ENCODE peak calls at places on chromosome 15, in eight cellular contexts. N is retinal pigment epithelial cell, O is Caco-2, P is lower leg skin, A is Peyer's patch, I is bronchial epithelial cell, V is hepatocyte, K is stomach. X is an unnamed sample.

GRCh38 chr15:58484794-58485600 is 53.2 kb downstream of the LIPC start:
- DNase-seq in N (no peak), O (no peak), P (no peak), A (peak), I (no peak), V (no peak), K (no peak), X (no peak)

GRCh38 chr15:38536201-38536676 is 28.4 kb downstream of the RASGRP1 start:
- DNase-seq in N (no peak), O (no peak), P (no peak), A (no peak), I (no peak), V (no peak), K (peak), X (peak)

GRCh38 chr15:77688270-77689058 is 55.8 kb upstream of the LINGO1 start:
- DNase-seq in N (no peak), O (no peak), P (no peak), A (no peak), I (no peak), V (no peak), K (no peak), X (no peak)

GRCh38 chr15:86541540-86541939 is 461.9 kb downstream of the AGBL1 start:
- DNase-seq in N (no peak), O (no peak), P (no peak), A (no peak), I (no peak), V (no peak), K (no peak), X (no peak)

GRCh38 chr15:45337224-45337623 is 41.1 kb downstream of the GATM start:
- DNase-seq in N (no peak), O (no peak), P (no peak), A (no peak), I (no peak), V (no peak), K (no peak), X (no peak)

GRCh38 chr15:43056696-43057095 is 49.1 kb downstream of the UBR1 start:
- DNase-seq in N (no peak), O (no peak), P (no peak), A (no peak), I (no peak), V (no peak), K (no peak), X (no peak)

GRCh38 chr15:80562846-80563245 is 132.3 kb upstream of the ABHD17C start:
- DNase-seq in N (no peak), O (no peak), P (no peak), A (no peak), I (no peak), V (no peak), K (no peak), X (no peak)

GRCh38 chr15:73345658-73346057 is 23.1 kb downstream of the HCN4 start:
- DNase-seq in N (no peak), O (no peak), P (no peak), A (no peak), I (no peak), V (no peak), K (no peak), X (no peak)

GRCh38 chr15:63185206-63185605 is 4.2 kb upstream of the RAB8B start:
- DNase-seq in N (no peak), O (no peak), P (no peak), A (no peak), I (no peak), V (no peak), K (no peak), X (no peak)

GRCh38 chr15:80403712-80404056 is 498 bp upstream of the ARNT2 start:
- DNase-seq in N (no peak), O (no peak), P (no peak), A (no peak), I (no peak), V (peak), K (no peak), X (no peak)

GRCh38 chr15:99312228-99312627 is 60.9 kb downstream of the LRRC28 start:
- DNase-seq in N (no peak), O (no peak), P (no peak), A (no peak), I (no peak), V (no peak), K (no peak), X (no peak)

GRCh38 chr15:70605606-70606410 is 157.6 kb downstream of the UACA start:
- DNase-seq in N (peak), O (no peak), P (no peak), A (no peak), I (no peak), V (peak), K (peak), X (no peak)

GRCh38 chr15:69292826-69293420 is 5.8 kb upstream of the PAQR5 start:
- DNase-seq in N (no peak), O (no peak), P (no peak), A (no peak), I (no peak), V (no peak), K (no peak), X (no peak)

GRCh38 chr15:48325400-48325799 is 5.8 kb upstream of the DUT start:
- DNase-seq in N (no peak), O (no peak), P (no peak), A (no peak), I (no peak), V (no peak), K (no peak), X (no peak)

GRCh38 chr15:31302029-31302657 is 24.5 kb upstream of the KLF13 start:
- DNase-seq in N (no peak), O (no peak), P (peak), A (no peak), I (no peak), V (no peak), K (no peak), X (no peak)

GRCh38 chr15:28912422-28912821 is 26.6 kb downstream of the APBA2 start:
- DNase-seq in N (no peak), O (peak), P (no peak), A (no peak), I (no peak), V (no peak), K (no peak), X (no peak)

GRCh38 chr15:60589728-60590127 is 110.8 kb upstream of the ICE2 start:
- DNase-seq in N (no peak), O (no peak), P (no peak), A (no peak), I (no peak), V (no peak), K (no peak), X (no peak)

GRCh38 chr15:29083161-29083560 is 186.5 kb downstream of the NSMCE3 start:
- DNase-seq in N (no peak), O (no peak), P (no peak), A (no peak), I (no peak), V (no peak), K (no peak), X (no peak)

GRCh38 chr15:68552773-68553172 is 26.0 kb upstream of the CORO2B start:
- DNase-seq in N (no peak), O (no peak), P (peak), A (no peak), I (peak), V (no peak), K (no peak), X (no peak)

GRCh38 chr15:63362873-63363272 is 18.8 kb downstream of the CA12 start:
- DNase-seq in N (no peak), O (no peak), P (no peak), A (no peak), I (no peak), V (no peak), K (no peak), X (no peak)

GRCh38 chr15:78130466-78131294 is 565 bp downstream of the CIB2 start:
- DNase-seq in N (no peak), O (no peak), P (no peak), A (peak), I (no peak), V (no peak), K (no peak), X (no peak)

GRCh38 chr15:56619881-56620280 is 113.4 kb downstream of the ZNF280D start:
- DNase-seq in N (no peak), O (no peak), P (no peak), A (no peak), I (no peak), V (no peak), K (no peak), X (no peak)

GRCh38 chr15:58545307-58546065 is 113.7 kb downstream of the LIPC start:
- DNase-seq in N (no peak), O (no peak), P (no peak), A (no peak), I (no peak), V (no peak), K (peak), X (no peak)

GRCh38 chr15:75650908-75651809 is 3.4 kb downstream of the SNX33 start:
- DNase-seq in N (no peak), O (no peak), P (no peak), A (no peak), I (no peak), V (peak), K (peak), X (no peak)

GRCh38 chr15:31326729-31327673 is at the start of gene KLF13:
- DNase-seq in N (no peak), O (peak), P (no peak), A (peak), I (peak), V (peak), K (peak), X (no peak)

GRCh38 chr15:49927462-49927861 is 191.6 kb downstream of the ATP8B4 start:
- DNase-seq in N (no peak), O (no peak), P (no peak), A (no peak), I (no peak), V (no peak), K (no peak), X (peak)

GRCh38 chr15:79475312-79475711 is 43.2 kb downstream of the MINAR1 start:
- DNase-seq in N (no peak), O (no peak), P (no peak), A (no peak), I (peak), V (no peak), K (no peak), X (peak)

GRCh38 chr15:63093486-63094205 is 28.0 kb upstream of the LACTB start:
- DNase-seq in N (no peak), O (peak), P (peak), A (peak), I (peak), V (peak), K (peak), X (no peak)

GRCh38 chr15:66388057-66388363 is 1.3 kb downstream of the MAP2K1 start:
- DNase-seq in N (no peak), O (no peak), P (no peak), A (no peak), I (no peak), V (no peak), K (no peak), X (no peak)

GRCh38 chr15:66390670-66391069 is 4.0 kb downstream of the MAP2K1 start:
- DNase-seq in N (no peak), O (no peak), P (peak), A (peak), I (peak), V (no peak), K (no peak), X (no peak)

GRCh38 chr15:66388576-66388975 is 1.9 kb downstream of the MAP2K1 start:
- DNase-seq in N (no peak), O (no peak), P (no peak), A (no peak), I (no peak), V (no peak), K (no peak), X (no peak)

GRCh38 chr15:66389098-66389858 is 2.6 kb downstream of the MAP2K1 start:
- DNase-seq in N (no peak), O (no peak), P (no peak), A (no peak), I (peak), V (no peak), K (no peak), X (no peak)

GRCh38 chr15:66389859-66390382 is 3.2 kb downstream of the MAP2K1 start:
- DNase-seq in N (no peak), O (no peak), P (no peak), A (no peak), I (peak), V (no peak), K (no peak), X (no peak)
- H3K4me3 ChIP-seq in N (no peak), O (no peak), P (no peak), A (no peak), I (no peak), V (no peak), K (no peak), X (no peak)

GRCh38 chr15:25239471-25240345 is 199.1 kb downstream of the UBE3A start:
- DNase-seq in N (no peak), O (peak), P (no peak), A (no peak), I (no peak), V (no peak), K (no peak), X (no peak)
- TF ChIP-seq CTCF in N (no peak), O (no peak), P (no peak), A (no peak), I (no peak), V (no peak), K (no peak), X (no peak)

GRCh38 chr15:52204657-52205056 is 13.5 kb upstream of the GNB5 start:
- DNase-seq in N (no peak), O (no peak), P (no peak), A (no peak), I (no peak), V (no peak), K (no peak), X (no peak)

GRCh38 chr15:52213206-52213605 is 22.0 kb upstream of the GNB5 start:
- DNase-seq in N (no peak), O (no peak), P (no peak), A (no peak), I (no peak), V (no peak), K (no peak), X (no peak)

GRCh38 chr15:52206446-52206845 is 15.3 kb upstream of the GNB5 start:
- DNase-seq in N (no peak), O (no peak), P (no peak), A (no peak), I (no peak), V (no peak), K (no peak), X (no peak)

DNA sequence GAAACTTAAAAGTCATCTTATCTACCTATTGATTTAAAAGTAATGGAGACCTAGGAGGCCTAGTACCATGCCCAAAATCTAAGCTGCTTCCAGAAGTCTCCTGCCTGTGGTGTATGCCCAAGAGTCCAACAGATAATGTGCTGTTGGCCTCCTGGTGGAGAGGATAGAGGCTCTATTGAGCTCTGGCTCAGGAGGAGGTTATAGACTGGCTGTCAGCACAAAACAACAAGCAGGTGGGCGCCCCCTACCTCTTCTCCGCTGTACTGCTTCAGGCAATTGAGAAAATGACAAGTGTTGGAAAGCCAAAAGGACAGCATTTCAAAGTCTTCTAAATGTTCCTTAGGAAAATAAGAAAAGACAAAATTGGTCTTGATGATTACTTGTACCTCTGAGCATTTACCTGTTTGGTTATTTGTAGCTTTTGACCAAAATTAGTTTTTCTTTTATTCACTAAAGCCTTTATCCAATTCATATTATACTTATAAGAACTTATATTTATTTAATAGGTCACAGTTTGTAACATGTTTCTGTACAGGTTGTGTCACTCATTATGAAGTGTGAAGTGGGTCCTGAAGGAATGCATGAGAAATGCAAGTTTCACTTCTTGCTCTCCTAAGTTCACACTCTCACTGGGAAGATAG is 17.2 kb upstream of the GNB5 start:
- DNase-seq in N (no peak), O (peak), P (no peak), A (peak), I (peak), V (peak), K (peak), X (no peak)
- H3K4me3 ChIP-seq in N (no peak), O (no peak), P (no peak), A (no peak), I (no peak), V (no peak), K (no peak), X (no peak)

DNA sequence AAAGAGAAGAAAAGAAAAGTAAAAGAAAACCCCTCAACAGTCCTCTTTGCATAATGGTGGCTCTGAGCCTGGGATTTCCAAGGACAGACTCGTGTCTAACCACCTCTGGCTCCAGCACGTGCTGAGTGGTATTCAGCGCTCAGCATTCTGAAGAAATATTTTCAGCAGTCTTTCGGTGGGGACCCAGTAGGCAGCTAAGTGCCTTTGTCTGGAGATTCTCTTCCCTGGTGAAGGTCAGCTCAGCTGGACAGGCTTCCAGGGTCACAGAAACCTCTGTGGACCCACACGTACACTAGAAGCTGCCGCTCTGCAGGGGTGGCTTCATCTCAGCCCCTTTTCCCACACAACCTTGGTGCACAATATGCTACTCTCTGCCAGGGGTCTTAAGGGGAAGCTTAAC is 36.0 kb downstream of the CCDC32 start:
- DNase-seq in N (no peak), O (no peak), P (no peak), A (no peak), I (no peak), V (no peak), K (no peak), X (no peak)
- TF ChIP-seq CTCF in N (no peak), O (no peak), P (no peak), A (no peak), I (no peak), V (no peak), K (no peak), X (no peak)

GRCh38 chr15:36784098-36784670 is 204.8 kb downstream of the CDIN1 start:
- DNase-seq in N (no peak), O (no peak), P (no peak), A (no peak), I (no peak), V (no peak), K (no peak), X (no peak)
- H3K4me3 ChIP-seq in N (no peak), O (no peak), P (no peak), A (no peak), I (no peak), V (no peak), K (no peak), X (no peak)

DNA sequence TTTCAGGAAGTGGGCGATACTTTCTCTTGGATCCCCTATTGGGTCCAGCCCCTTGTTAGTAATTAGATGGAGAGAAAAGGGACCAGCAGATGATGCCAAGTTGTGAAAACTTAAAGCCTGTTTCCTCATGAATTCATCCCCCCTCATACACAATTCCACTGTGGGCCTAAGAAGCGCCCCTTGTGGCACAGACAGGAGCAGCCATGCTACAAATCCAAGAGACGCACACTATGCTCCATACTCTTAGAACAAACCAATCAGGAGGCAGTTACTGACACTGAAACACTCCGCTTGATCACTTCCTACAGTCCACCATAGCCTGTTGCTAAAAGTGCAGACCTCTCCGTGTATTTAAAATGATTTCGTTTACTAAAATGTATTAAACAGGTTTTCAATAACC is 111.3 kb upstream of the ARRDC4 start:
- DNase-seq in N (no peak), O (no peak), P (no peak), A (no peak), I (no peak), V (no peak), K (no peak), X (no peak)
- TF ChIP-seq CTCF in N (no peak), O (no peak), P (no peak), A (no peak), I (no peak), V (no peak), K (no peak), X (no peak)

GRCh38 chr15:64842099-64842940 is 605 bp downstream of the PLEKHO2 start:
- DNase-seq in N (no peak), O (no peak), P (no peak), A (no peak), I (peak), V (no peak), K (no peak), X (no peak)

GRCh38 chr15:64842986-64843561 is 1.4 kb downstream of the PLEKHO2 start:
- DNase-seq in N (no peak), O (no peak), P (peak), A (peak), I (no peak), V (no peak), K (no peak), X (no peak)

GRCh38 chr15:64844576-64845140 is 2.9 kb downstream of the PLEKHO2 start:
- DNase-seq in N (no peak), O (no peak), P (no peak), A (peak), I (no peak), V (no peak), K (no peak), X (no peak)

GRCh38 chr15:64845183-64845611 is 3.5 kb downstream of the PLEKHO2 start:
- DNase-seq in N (no peak), O (no peak), P (no peak), A (peak), I (no peak), V (no peak), K (no peak), X (no peak)

GRCh38 chr15:64843996-64844395 is 2.3 kb downstream of the PLEKHO2 start:
- DNase-seq in N (no peak), O (no peak), P (no peak), A (no peak), I (no peak), V (no peak), K (no peak), X (no peak)
- H3K4me3 ChIP-seq in N (peak), O (no peak), P (peak), A (peak), I (no peak), V (no peak), K (peak), X (peak)